ENCODE peak calls at places on chromosomes 2 and 18, in five cellular contexts. U is psoas muscle; J is Ammon's horn; P is GF-D8; X is effector CD4-positive, alpha-beta T cell. Y is an unnamed sample.

GRCh38 chr2:227551804-227552203 is 46.9 kb upstream of the SCYGR2 start:
- DNase-seq in X (no peak), J (peak), P (no peak), U (no peak), Y (no peak)

GRCh38 chr2:49288113-49288710 is 133.9 kb upstream of the FSHR start:
- DNase-seq in J (peak), X (no peak), P (no peak), U (no peak), Y (peak)

GRCh38 chr2:64101141-64101591 is 43.1 kb downstream of the PELI1 start:
- DNase-seq in J (no peak), X (no peak), U (no peak), P (no peak), Y (no peak)

GRCh38 chr2:197237720-197238370 is 72.7 kb downstream of the ANKRD44 start:
- DNase-seq in J (no peak), P (no peak), X (no peak), U (no peak), Y (peak)

GRCh38 chr18:44826418-44827259 is 146.0 kb downstream of the SETBP1 start:
- DNase-seq in J (peak), U (peak), X (no peak), P (no peak), Y (peak)

GRCh38 chr2:109450574-109451265 is 163.0 kb downstream of the SEPTIN10 start:
- DNase-seq in P (no peak), J (peak), U (peak), X (no peak), Y (no peak)

GRCh38 chr2:234496835-234497591 is at the start of gene ARL4C:
- DNase-seq in P (no peak), U (peak), J (peak), X (peak), Y (no peak)

GRCh38 chr2:12430036-12430795 is 286.5 kb upstream of the TRIB2 start:
- DNase-seq in P (no peak), U (no peak), J (no peak), X (no peak), Y (no peak)

GRCh38 chr18:52636536-52636935 is 296.5 kb downstream of the DCC start:
- DNase-seq in U (no peak), J (no peak), P (no peak), X (no peak), Y (no peak)

GRCh38 chr2:200585730-200586643 is at the start of gene AOX1:
- DNase-seq in P (no peak), J (peak), X (no peak), U (peak), Y (peak)

GRCh38 chr18:10928971-10929373 is 220.4 kb downstream of the PIEZO2 start:
- DNase-seq in U (no peak), X (no peak), J (no peak), P (no peak), Y (no peak)

GRCh38 chr18:67104700-67105284 is 411.7 kb downstream of the DSEL start:
- DNase-seq in U (peak), P (no peak), J (peak), X (no peak), Y (peak)

GRCh38 chr2:143745060-143745459 is 615.8 kb downstream of the ARHGAP15 start:
- DNase-seq in P (no peak), U (no peak), J (no peak), X (no peak), Y (no peak)

GRCh38 chr2:229044581-229044980 is 226.5 kb downstream of the PID1 start:
- DNase-seq in X (no peak), U (no peak), J (no peak), P (no peak), Y (no peak)

GRCh38 chr2:74881626-74882298 is 47.8 kb downstream of the HK2 start:
- DNase-seq in U (no peak), P (no peak), J (no peak), X (no peak), Y (no peak)

GRCh38 chr18:44590976-44591375 is 89.7 kb upstream of the SETBP1 start:
- DNase-seq in J (no peak), U (no peak), X (no peak), P (no peak), Y (no peak)

GRCh38 chr2:19140463-19141208 is 217.8 kb downstream of the OSR1 start:
- DNase-seq in P (no peak), U (no peak), X (no peak), J (no peak), Y (no peak)

GRCh38 chr2:118492335-118492734 is 355.1 kb downstream of the EN1 start:
- DNase-seq in X (no peak), J (no peak), U (no peak), P (no peak), Y (no peak)

GRCh38 chr2:102636283-102636907 is 17.0 kb downstream of the SLC9A2 start:
- DNase-seq in U (no peak), X (no peak), J (no peak), P (no peak), Y (no peak)

GRCh38 chr2:23351388-23352141 is 33.4 kb upstream of the KLHL29 start:
- DNase-seq in X (no peak), U (peak), P (no peak), J (peak), Y (peak)

GRCh38 chr2:174778479-174778962 is 14.2 kb upstream of the CHRNA1 start:
- DNase-seq in J (no peak), X (peak), U (peak), P (no peak), Y (peak)

GRCh38 chr2:188322569-188323531 is 31.2 kb downstream of the GULP1 start:
- DNase-seq in P (no peak), J (no peak), X (no peak), U (no peak), Y (no peak)

GRCh38 chr2:181563101-181563692 is 93.7 kb downstream of the CERKL start:
- DNase-seq in J (no peak), U (no peak), P (no peak), X (no peak), Y (no peak)

GRCh38 chr18:76402026-76402990 is 92.7 kb downstream of the ZNF516 start:
- DNase-seq in P (no peak), J (no peak), X (no peak), U (no peak), Y (no peak)

GRCh38 chr2:112541315-112542122 is 746 bp upstream of the POLR1B start:
- DNase-seq in X (no peak), P (peak), U (peak), J (peak), Y (no peak)

GRCh38 chr2:233416199-233416598 is 61.9 kb downstream of the DGKD start:
- DNase-seq in P (no peak), J (no peak), U (no peak), X (no peak), Y (no peak)

GRCh38 chr2:165793779-165794519 is at the start of gene GALNT3:
- DNase-seq in U (peak), X (peak), P (no peak), J (peak), Y (no peak)

GRCh38 chr2:158732573-158733429 is 62.3 kb upstream of the DAPL1 start:
- DNase-seq in X (no peak), P (no peak), U (no peak), J (no peak), Y (no peak)

GRCh38 chr2:109182426-109182825 is 53.4 kb downstream of the SH3RF3 start:
- DNase-seq in X (no peak), U (no peak), P (no peak), J (no peak), Y (no peak)

GRCh38 chr2:32168513-32168912 is 2.8 kb downstream of the SLC30A6 start:
- DNase-seq in J (no peak), X (no peak), P (no peak), U (no peak), Y (no peak)

GRCh38 chr2:119367472-119368099 is 809 bp downstream of the DBI start:
- DNase-seq in J (peak), X (peak), U (peak), P (no peak), Y (peak)

GRCh38 chr2:162537651-162538050 is 193.7 kb downstream of the GCA start:
- DNase-seq in X (no peak), J (no peak), P (no peak), U (no peak), Y (no peak)

GRCh38 chr2:96964221-96964905 is 22.0 kb downstream of the FAM178B start:
- DNase-seq in X (no peak), P (no peak), U (no peak), J (no peak), Y (no peak)

GRCh38 chr18:12766986-12767433 is 64.2 kb downstream of the PSMG2 start:
- DNase-seq in P (no peak), U (no peak), X (no peak), J (no peak), Y (no peak)

Y was measured in pons.